ENCODE peak calls at places on chromosome 11, in four cellular contexts. D, S, M and G are unnamed samples.

GRCh38 chr11:94599510-94599909 is 32.3 kb downstream of the PIWIL4 start:
- DNase-seq in D (no peak), M (no peak), S (no peak), G (no peak)

GRCh38 chr11:131037873-131038272 is 121.6 kb upstream of the SNX19 start:
- DNase-seq in M (no peak), D (no peak), S (no peak), G (no peak)

GRCh38 chr11:108733479-108734116 is 68.7 kb downstream of the DDX10 start:
- DNase-seq in S (no peak), M (no peak), D (no peak), G (no peak)

GRCh38 chr11:98967005-98967404 is 53.7 kb upstream of the CNTN5 start:
- DNase-seq in S (no peak), D (no peak), M (no peak), G (no peak)

GRCh38 chr11:93733474-93733873 is 7.8 kb downstream of the TAF1D start:
- DNase-seq in S (no peak), M (no peak), D (no peak), G (no peak)

GRCh38 chr11:111307472-111308108 is 9.2 kb downstream of the POU2AF3 start:
- DNase-seq in M (no peak), S (no peak), D (no peak), G (no peak)

GRCh38 chr11:57210731-57211335 is 26.2 kb downstream of the APLNR start:
- DNase-seq in S (no peak), D (no peak), M (peak), G (no peak)

GRCh38 chr11:21771097-21771496 is 421.8 kb upstream of the ANO5 start:
- DNase-seq in D (no peak), S (no peak), M (no peak), G (no peak)

GRCh38 chr11:59574932-59575904 is 40.4 kb downstream of the OSBP start:
- DNase-seq in S (no peak), M (no peak), D (no peak), G (no peak)

GRCh38 chr11:114315749-114316368 is 19.7 kb downstream of the NNMT start:
- DNase-seq in D (no peak), S (no peak), M (no peak), G (no peak)

GRCh38 chr11:114318361-114318760 is 22.2 kb downstream of the NNMT start:
- DNase-seq in D (no peak), S (no peak), M (no peak), G (no peak)

GRCh38 chr11:114316980-114317675 is 20.9 kb downstream of the NNMT start:
- DNase-seq in M (no peak), S (no peak), D (no peak), G (no peak)

GRCh38 chr11:114319716-114320328 is 23.6 kb downstream of the NNMT start:
- DNase-seq in M (no peak), S (no peak), D (no peak), G (no peak)

DNA sequence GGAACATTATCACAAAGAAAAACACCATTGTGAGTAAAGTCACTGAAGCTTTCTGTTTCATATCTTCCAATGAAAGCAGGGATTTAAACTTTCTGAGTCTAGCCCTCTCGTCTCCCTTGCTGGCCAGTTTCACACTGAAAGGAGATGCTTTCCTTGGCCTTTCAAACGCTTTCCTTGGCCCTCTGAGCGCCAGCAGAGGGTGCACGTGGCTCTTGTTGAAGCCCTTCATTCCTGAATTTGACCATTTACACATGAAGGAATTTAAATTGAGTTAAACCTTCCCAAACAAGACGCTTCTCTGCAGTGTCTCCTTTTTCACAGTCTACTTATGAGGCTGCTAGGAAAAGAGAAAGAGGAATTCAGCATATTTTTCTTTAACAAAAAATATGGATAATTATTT is 21.5 kb downstream of the NNMT start:
- DNase-seq in S (no peak), M (no peak), D (no peak), G (no peak)
- TF ChIP-seq CTCF in S (peak), M (no peak), D (no peak), G (no peak)

GRCh38 chr11:118572075-118572913 is at the start of gene ARCN1:
- DNase-seq in S (peak), D (peak), M (peak), G (peak)
- TF ChIP-seq POLR2A in S (peak), D (peak), M (no peak), G (no peak)

GRCh38 chr11:66264893-66265292 is 3.5 kb upstream of the RAB1B start:
- DNase-seq in S (no peak), M (peak), D (no peak), G (no peak)
- TF ChIP-seq CTCF in S (no peak), M (no peak), D (no peak), G (no peak)

GRCh38 chr11:69055598-69056516 is 7.1 kb downstream of the TPCN2 start:
- DNase-seq in M (peak), S (peak), D (no peak), G (peak)
- TF ChIP-seq POLR2A in M (no peak), S (no peak), D (no peak), G (no peak)

GRCh38 chr11:78715639-78716311 is 141.1 kb upstream of the NARS2 start:
- DNase-seq in M (no peak), D (no peak), S (no peak), G (no peak)
- TF ChIP-seq CTCF in M (no peak), D (peak), S (peak), G (no peak)

DNA sequence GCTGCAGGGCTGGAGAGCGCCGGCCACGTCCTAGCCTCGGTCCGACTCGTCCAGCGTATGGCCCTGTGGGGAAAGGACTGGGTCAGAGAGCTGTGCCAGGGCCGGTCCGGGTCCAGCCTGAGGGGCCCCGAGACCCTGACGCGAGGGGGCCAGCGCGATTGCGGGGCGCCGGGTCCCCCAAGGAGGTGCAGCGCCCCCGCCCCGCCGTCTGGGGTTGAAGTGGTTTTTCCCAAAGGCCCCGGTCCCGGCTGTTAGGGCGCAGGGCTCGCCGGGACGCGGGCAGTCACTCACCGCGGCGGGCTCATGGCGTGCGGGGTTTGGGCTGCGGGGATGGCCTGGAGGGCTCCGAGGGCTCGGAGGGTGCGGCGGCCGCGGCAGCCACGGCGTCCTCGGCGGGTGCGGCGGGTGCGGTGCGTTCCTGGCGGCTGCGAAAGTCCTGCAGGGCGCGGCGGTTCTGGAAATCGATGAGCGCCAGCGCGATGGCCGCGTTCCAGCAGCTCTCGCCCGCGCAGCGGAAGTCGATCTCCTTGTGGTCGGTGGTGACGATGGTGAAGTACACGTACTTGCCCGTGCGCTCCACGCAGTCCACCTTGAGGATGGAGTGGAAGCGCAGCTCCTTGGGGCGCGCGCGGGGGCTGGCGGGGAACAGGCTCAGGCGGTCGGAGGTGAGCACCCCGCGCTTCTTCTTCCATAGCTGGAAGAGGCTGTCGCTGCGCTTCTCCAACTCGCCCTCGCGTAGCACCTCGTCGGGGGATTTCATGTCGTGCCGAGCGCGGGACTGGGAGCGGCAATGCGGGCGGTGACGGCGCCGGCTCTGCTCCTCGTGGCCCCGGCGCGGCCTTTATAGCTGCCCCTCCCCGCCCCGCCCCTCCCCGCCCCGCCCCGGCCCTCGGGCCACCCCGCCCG is at the start of gene PHLDA2:
- DNase-seq in M (peak), S (peak), D (no peak), G (no peak)
- TF ChIP-seq POLR2A in M (no peak), S (no peak), D (peak), G (no peak)

DNA sequence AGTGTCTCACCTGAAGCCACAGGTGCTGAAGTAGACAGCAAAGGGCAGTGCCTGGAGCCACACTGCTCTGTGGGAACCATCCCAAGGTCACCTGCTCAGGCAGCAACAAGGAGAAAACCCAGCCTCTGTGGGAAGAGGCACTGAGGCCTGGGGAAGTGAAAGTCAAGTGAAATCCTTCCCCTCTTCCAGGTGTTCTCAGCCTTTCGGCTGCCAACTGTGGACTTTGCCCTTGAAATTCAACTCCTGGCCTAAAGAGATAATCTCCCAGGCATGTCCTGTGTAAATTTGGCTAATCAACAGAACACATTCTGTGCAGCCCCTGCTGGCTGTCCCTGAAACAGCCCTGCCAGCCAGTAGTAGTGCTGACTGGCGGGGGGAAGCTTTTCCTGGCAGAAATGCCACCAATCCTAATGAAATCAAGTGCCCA is 112.1 kb downstream of the RPL27A start:
- DNase-seq in S (no peak), D (no peak), M (no peak), G (no peak)
- TF ChIP-seq CTCF in S (peak), D (no peak), M (peak), G (no peak)

GRCh38 chr11:119084663-119085522 is at the start of gene HMBS:
- DNase-seq in M (peak), D (peak), S (peak), G (peak)
- TF ChIP-seq POLR2A in M (no peak), D (no peak), S (peak), G (no peak)